ENCODE peak calls at places on chromosomes 2 and 18, in five cellular contexts. J, V, I, F and U are unnamed samples.
A peak's percentile ranks its signal among the peaks of the same experiment; 100 is the strongest.

GRCh38 chr2:118853647-118854367 is 6.4 kb upstream of the EN1 start:
- DNase-seq in J (no peak), F (no peak), I (no peak), V (peak; percentile 46), U (no peak)

GRCh38 chr2:98828793-98829371 is 98.0 kb upstream of the MGAT4A start:
- DNase-seq in F (no peak), V (no peak), J (no peak), I (peak; percentile 88), U (no peak)

GRCh38 chr2:70991742-70992141 is 2.9 kb downstream of the TEX261 start:
- DNase-seq in I (no peak), F (no peak), J (no peak), V (no peak), U (no peak)

GRCh38 chr2:102841107-102841840 is 79.4 kb downstream of the TMEM182 start:
- DNase-seq in J (peak; percentile 12), I (peak; percentile 74), V (peak; percentile 69), F (peak; percentile 1), U (no peak)

GRCh38 chr2:47217277-47217676 is 62.2 kb upstream of the STPG4 start:
- DNase-seq in V (no peak), J (no peak), F (no peak), I (no peak), U (no peak)

GRCh38 chr2:99066075-99066557 is 75.4 kb upstream of the C2orf15 start:
- DNase-seq in V (peak; percentile 29), J (peak; percentile 31), F (peak; percentile 4), I (peak; percentile 78), U (no peak)

GRCh38 chr2:172953970-172954852 is 121.4 kb upstream of the MAP3K20 start:
- DNase-seq in V (no peak), J (no peak), F (no peak), I (peak; percentile 84), U (no peak)

GRCh38 chr2:127012215-127012614 is 94.7 kb downstream of the BIN1 start:
- DNase-seq in J (peak; percentile 31), V (no peak), F (no peak), I (no peak), U (peak; percentile 24)

GRCh38 chr2:54428401-54428800 is 27.7 kb upstream of the SPTBN1 start:
- DNase-seq in V (no peak), F (no peak), J (no peak), I (no peak), U (no peak)

GRCh38 chr2:179695486-179695885 is 165.9 kb downstream of the ZNF385B start:
- DNase-seq in F (no peak), J (no peak), V (no peak), I (peak; percentile 10), U (no peak)

GRCh38 chr2:131475831-131476230 is at the start of gene TUBA3D:
- DNase-seq in J (no peak), I (no peak), F (no peak), V (peak; percentile 38), U (no peak)

GRCh38 chr18:10041180-10041579 is 127.4 kb downstream of the VAPA start:
- DNase-seq in F (no peak), J (no peak), V (no peak), I (no peak), U (no peak)

GRCh38 chr2:88854528-88854927 is 163.1 kb downstream of the RPIA start:
- DNase-seq in I (no peak), V (no peak), F (no peak), J (no peak), U (no peak)

GRCh38 chr18:74242451-74243096 is 49.2 kb downstream of the CYB5A start:
- DNase-seq in V (peak; percentile 35), I (peak; percentile 26), J (no peak), F (no peak), U (no peak)

GRCh38 chr2:143802242-143802641 is 673.0 kb downstream of the ARHGAP15 start:
- DNase-seq in I (peak; percentile 58), F (peak; percentile 54), J (no peak), V (no peak), U (no peak)

GRCh38 chr18:46402945-46403344 is 254.1 kb downstream of the LOXHD1 start:
- DNase-seq in F (no peak), I (no peak), V (no peak), J (no peak), U (no peak)

GRCh38 chr2:188132385-188132784 is 159.3 kb upstream of the GULP1 start:
- DNase-seq in V (peak; percentile 12), J (peak; percentile 13), I (no peak), F (no peak), U (peak; percentile 12)

GRCh38 chr2:47002480-47003381 is 87.1 kb upstream of the MCFD2 start:
- DNase-seq in V (peak; percentile 58), F (no peak), J (peak; percentile 31), I (peak; percentile 16), U (no peak)

GRCh38 chr2:75199428-75200011 is at the start of gene TACR1:
- DNase-seq in J (peak; percentile 50), V (peak; percentile 51), F (peak; percentile 56), I (peak; percentile 53), U (no peak)

GRCh38 chr18:60120231-60120630 is 220.4 kb downstream of the PMAIP1 start:
- DNase-seq in I (peak; percentile 10), J (no peak), F (no peak), V (no peak), U (no peak)

GRCh38 chr2:70753031-70753430 is 15.0 kb downstream of the ADD2 start:
- DNase-seq in I (no peak), J (no peak), F (no peak), V (no peak), U (no peak)

GRCh38 chr2:221572821-221573429 is 821 bp upstream of the EPHA4 start:
- DNase-seq in I (peak; percentile 32), F (no peak), V (peak; percentile 32), J (no peak), U (no peak)

GRCh38 chr2:112752667-112753066 is 11.7 kb downstream of the CKAP2L start:
- DNase-seq in V (no peak), F (no peak), I (no peak), J (no peak), U (no peak)

GRCh38 chr2:95016616-95017307 is 8.7 kb upstream of the MAL start:
- DNase-seq in V (no peak), I (peak; percentile 21), F (no peak), J (no peak), U (no peak)

GRCh38 chr2:19330436-19330835 is 28.0 kb downstream of the OSR1 start:
- DNase-seq in F (no peak), J (no peak), I (no peak), V (no peak), U (no peak)

GRCh38 chr2:227154976-227155375 is 9.0 kb downstream of the COL4A4 start:
- DNase-seq in J (peak; percentile 20), F (peak; percentile 1), I (no peak), V (no peak), U (no peak)

GRCh38 chr2:144402282-144402681 is 117.6 kb downstream of the ZEB2 start:
- DNase-seq in V (no peak), F (no peak), J (no peak), I (no peak), U (no peak)

GRCh38 chr2:86671304-86671981 is 47.8 kb upstream of the RNF103 start:
- DNase-seq in J (no peak), F (no peak), I (no peak), V (no peak), U (no peak)

GRCh38 chr2:152223997-152224396 is 48.4 kb upstream of the STAM2 start:
- DNase-seq in F (no peak), V (no peak), J (no peak), I (no peak), U (no peak)

GRCh38 chr2:145800201-145801091 is 1280.5 kb upstream of the ZEB2 start:
- DNase-seq in V (no peak), F (no peak), I (peak; percentile 80), J (no peak), U (no peak)

GRCh38 chr18:53567935-53568574 is 656.4 kb downstream of the MBD2 start:
- DNase-seq in F (no peak), J (peak; percentile 24), I (peak; percentile 43), V (peak; percentile 57), U (no peak)

GRCh38 chr2:158034198-158034831 is 67.4 kb upstream of the UPP2 start:
- DNase-seq in J (peak; percentile 53), F (no peak), I (peak; percentile 76), V (peak; percentile 85), U (no peak)

GRCh38 chr2:171514908-171515582 is 7.2 kb upstream of the CYBRD1 start:
- DNase-seq in F (no peak), V (no peak), I (no peak), J (no peak), U (no peak)

GRCh38 chr2:105329561-105330495 is at the start of gene TGFBRAP1:
- DNase-seq in V (peak; percentile 89), F (no peak), I (peak; percentile 56), J (no peak), U (no peak)

GRCh38 chr2:88016948-88017779 is 817 bp upstream of the RNU2-63P start:
- DNase-seq in J (peak; percentile 16), V (peak; percentile 83), I (no peak), F (no peak), U (no peak)

GRCh38 chr2:120287183-120288015 is 34.7 kb downstream of the RALB start:
- DNase-seq in V (no peak), J (peak; percentile 31), I (peak; percentile 91), F (peak; percentile 66), U (peak; percentile 5)

GRCh38 chr2:216916956-216917650 is 57.2 kb upstream of the TNP1 start:
- DNase-seq in J (no peak), V (no peak), I (peak; percentile 57), F (no peak), U (no peak)

GRCh38 chr2:169799555-169799954 is 884 bp downstream of the SSB start:
- DNase-seq in V (no peak), J (no peak), F (no peak), I (peak; percentile 40), U (no peak)

GRCh38 chr2:27353762-27354596 is 2.6 kb downstream of the GTF3C2 start:
- DNase-seq in V (no peak), I (peak; percentile 35), J (no peak), F (no peak), U (no peak)